ENCODE peak calls at places on chromosomes 11 and 22, in six cellular contexts. M is PC-9, A is GM23338, J is GM23248, Y is PC-3, P is HCT116. N is an unnamed sample.

GRCh38 chr11:1921576-1922141 is 2.2 kb downstream of the TNNT3 start:
- DNase-seq in M (no peak), P (no peak), Y (no peak), A (no peak), J (peak; percentile 57), N (no peak)

GRCh38 chr11:129374993-129375721 is 491 bp upstream of the BARX2 start:
- DNase-seq in J (peak; percentile 22), P (no peak), M (peak; percentile 81), A (peak; percentile 72), Y (peak; percentile 56), N (peak; percentile 37)

GRCh38 chr11:763073-763463 is 14.2 kb downstream of the GATD1 start:
- DNase-seq in Y (peak; percentile 59), A (peak; percentile 67), M (no peak), P (no peak), J (no peak), N (peak; percentile 32)

GRCh38 chr11:20110908-20111669 is 49.2 kb downstream of the DBX1 start:
- DNase-seq in Y (peak; percentile 90), M (peak; percentile 58), P (peak; percentile 72), A (peak; percentile 93), J (peak; percentile 71), N (peak; percentile 93)

GRCh38 chr22:25645964-25646363 is 81.5 kb downstream of the GRK3 start:
- DNase-seq in M (no peak), J (peak; percentile 11), A (no peak), P (no peak), Y (peak; percentile 31), N (peak; percentile 58)

GRCh38 chr11:125345706-125346561 is 150.1 kb downstream of the FEZ1 start:
- DNase-seq in Y (peak; percentile 74), A (peak; percentile 90), J (peak; percentile 93), P (no peak), M (peak; percentile 45), N (peak; percentile 32)

GRCh38 chr22:36928826-36929535 is 15.6 kb downstream of the CSF2RB start:
- DNase-seq in Y (no peak), A (no peak), J (no peak), P (no peak), M (no peak), N (no peak)

GRCh38 chr22:26740253-26740652 is 82.9 kb downstream of the MIAT start:
- DNase-seq in Y (no peak), M (no peak), A (peak; percentile 36), J (no peak), P (no peak), N (no peak)

GRCh38 chr22:42410708-42411107 is 21.5 kb downstream of the NFAM1 start:
- DNase-seq in J (no peak), P (no peak), M (no peak), A (no peak), Y (no peak), N (no peak)

GRCh38 chr11:31967404-31967950 is 123.4 kb upstream of the RCN1 start:
- DNase-seq in A (no peak), J (no peak), M (no peak), Y (no peak), P (no peak), N (no peak)

GRCh38 chr22:49350441-49351121 is 477.1 kb downstream of the BRD1 start:
- DNase-seq in J (no peak), M (no peak), A (no peak), P (no peak), Y (no peak), N (no peak)

GRCh38 chr22:27473533-27473932 is 328.0 kb downstream of the MN1 start:
- DNase-seq in M (peak; percentile 12), J (no peak), P (peak; percentile 56), Y (peak; percentile 57), A (no peak), N (peak; percentile 85)

GRCh38 chr11:118778898-118779297 is 12.1 kb downstream of the DDX6 start:
- DNase-seq in M (no peak), P (no peak), J (no peak), A (no peak), Y (no peak), N (no peak)
- H4K20me1 ChIP-seq in M (peaks cover 86% of the 10 kb centered on the region), P (peaks cover 15% of the 10 kb centered on the region), J (peaks cover 5% of the 10 kb centered on the region), A (peaks cover 77% of the 10 kb centered on the region), Y (peaks cover 21% of the 10 kb centered on the region), N (no peaks in the 10 kb centered on the region)

GRCh38 chr22:39493759-39494158 is 8.3 kb upstream of the MIEF1 start:
- DNase-seq in Y (peak; percentile 76), M (no peak), A (no peak), P (no peak), J (peak; percentile 96), N (peak; percentile 48)

GRCh38 chr22:39498802-39499201 is 3.3 kb upstream of the MIEF1 start:
- DNase-seq in Y (no peak), P (no peak), A (no peak), M (no peak), J (no peak), N (no peak)

GRCh38 chr22:39498368-39498767 is 3.7 kb upstream of the MIEF1 start:
- DNase-seq in P (no peak), J (no peak), M (no peak), Y (no peak), A (no peak), N (no peak)

GRCh38 chr22:39494471-39495120 is 7.5 kb upstream of the MIEF1 start:
- DNase-seq in A (no peak), Y (no peak), J (peak; percentile 40), P (no peak), M (no peak), N (no peak)

GRCh38 chr22:39496131-39496838 is 5.8 kb upstream of the MIEF1 start:
- DNase-seq in M (peak; percentile 39), A (peak; percentile 91), Y (peak; percentile 51), J (peak; percentile 87), P (peak; percentile 56), N (peak; percentile 31)
- H2AFZ ChIP-seq in M (no peak overlapping the region), A (no peak overlapping the region), Y (no peak overlapping the region), J (peak overlapping the region; percentile 62), P (peak overlapping the region; percentile 82), N (peak overlapping the region; percentile 8)

GRCh38 chr11:46341454-46341853 is 5.8 kb upstream of the DGKZ start:
- DNase-seq in J (no peak), P (no peak), A (no peak), M (no peak), Y (no peak), N (no peak)
- H3K4me1 ChIP-seq in J (peaks cover 1% of the 10 kb centered on the region), P (peaks cover 20% of the 10 kb centered on the region), A (peaks cover 93% of the 10 kb centered on the region), M (peaks cover 58% of the 10 kb centered on the region), Y (peaks cover 13% of the 10 kb centered on the region), N (peaks cover 17% of the 10 kb centered on the region)

GRCh38 chr11:64201524-64201923 is 5.0 kb upstream of the FERMT3 start:
- DNase-seq in M (no peak), Y (no peak), P (no peak), J (no peak), A (no peak), N (no peak)
- H4K20me1 ChIP-seq in M (peaks cover 41% of the 10 kb centered on the region), Y (peaks cover 7% of the 10 kb centered on the region), P (no peaks in the 10 kb centered on the region), J (no peaks in the 10 kb centered on the region), A (peaks cover 54% of the 10 kb centered on the region), N (no peaks in the 10 kb centered on the region)